ENCODE peak calls at places on chromosomes 1 and 21, in five cellular contexts. F, V, G, O and P are unnamed samples.

GRCh38 chr1:67020304-67020703 is 33.6 kb downstream of the SLC35D1 start:
- DNase-seq in O (peak; percentile 56), G (no peak), F (peak; percentile 33), V (no peak), P (peak; percentile 57)

GRCh38 chr1:177959793-177960515 is 9.9 kb downstream of the SEC16B start:
- DNase-seq in G (peak; percentile 44), F (peak; percentile 40), V (no peak), O (peak; percentile 59), P (peak; percentile 54)

GRCh38 chr1:89465201-89465600 is 59.4 kb upstream of the LRRC8B start:
- DNase-seq in F (no peak), G (no peak), O (no peak), V (no peak), P (no peak)

GRCh38 chr1:47941609-47942237 is 55.5 kb downstream of the TRABD2B start:
- DNase-seq in O (peak; percentile 52), V (no peak), F (no peak), G (no peak), P (peak; percentile 11)

GRCh38 chr1:245690946-245691456 is 536.2 kb downstream of the KIF26B start:
- DNase-seq in G (no peak), F (no peak), O (no peak), V (no peak), P (no peak)

GRCh38 chr1:220908757-220909156 is 29.5 kb downstream of the HLX start:
- DNase-seq in F (no peak), V (peak; percentile 44), G (no peak), O (peak; percentile 62), P (peak; percentile 34)

GRCh38 chr1:64245495-64245894 is 42.1 kb downstream of the UBE2U start:
- DNase-seq in V (no peak), G (no peak), O (no peak), F (no peak), P (no peak)

GRCh38 chr1:116806245-116806644 is 52.0 kb downstream of the CD2 start:
- DNase-seq in O (no peak), V (no peak), G (no peak), F (no peak), P (no peak)

GRCh38 chr21:33231526-33231925 is 1.8 kb downstream of the IFNAR2 start:
- DNase-seq in O (no peak), F (no peak), G (no peak), V (no peak), P (no peak)

GRCh38 chr1:74913978-74914377 is 181.0 kb downstream of the TYW3 start:
- DNase-seq in O (no peak), G (no peak), F (no peak), V (no peak), P (no peak)

GRCh38 chr21:45026833-45027232 is 47.5 kb upstream of the ADARB1 start:
- DNase-seq in G (no peak), O (no peak), F (no peak), V (peak; percentile 86), P (no peak)

GRCh38 chr1:234770031-234770795 is 160.2 kb upstream of the IRF2BP2 start:
- DNase-seq in G (no peak), F (no peak), V (peak; percentile 12), O (no peak), P (no peak)

GRCh38 chr21:36661511-36662309 is 37.2 kb upstream of the SIM2 start:
- DNase-seq in G (peak; percentile 55), O (peak; percentile 39), V (peak; percentile 75), F (peak; percentile 35), P (peak; percentile 35)

GRCh38 chr1:185804206-185804605 is 70.0 kb downstream of the HMCN1 start:
- DNase-seq in G (no peak), F (no peak), O (peak; percentile 18), V (no peak), P (peak; percentile 49)

GRCh38 chr1:207698822-207699483 is 52.9 kb upstream of the CD46 start:
- DNase-seq in F (peak; percentile 65), V (peak; percentile 88), O (peak; percentile 55), G (peak; percentile 76), P (peak; percentile 57)

GRCh38 chr1:21384620-21385019 is 55.3 kb upstream of the NBPF3 start:
- DNase-seq in F (no peak), V (peak; percentile 64), G (no peak), O (no peak), P (no peak)

GRCh38 chr1:160420881-160421842 is 20.8 kb downstream of the VANGL2 start:
- DNase-seq in V (no peak), G (no peak), F (no peak), O (no peak), P (no peak)

GRCh38 chr1:58903450-58904298 is 119.8 kb upstream of the JUN start:
- DNase-seq in F (peak; percentile 85), V (peak; percentile 66), O (peak; percentile 92), G (peak; percentile 59), P (peak; percentile 96)

GRCh38 chr1:231748744-231749143 is 122.2 kb downstream of the DISC1 start:
- DNase-seq in F (no peak), O (peak; percentile 5), G (peak; percentile 57), V (no peak), P (no peak)

GRCh38 chr21:25638634-25639166 is 358 bp upstream of the JAM2 start:
- DNase-seq in V (no peak), O (no peak), F (no peak), G (no peak), P (peak; percentile 27)

GRCh38 chr1:53416264-53416663 is 42.9 kb upstream of the DMRTB1 start:
- DNase-seq in G (no peak), V (no peak), F (no peak), O (no peak), P (no peak)

GRCh38 chr1:25861316-25862286 is 2.3 kb upstream of the AUNIP start:
- DNase-seq in V (peak; percentile 60), G (no peak), F (no peak), O (no peak), P (no peak)

GRCh38 chr1:232820431-232820830 is 15.2 kb downstream of the MAP10 start:
- DNase-seq in V (no peak), O (no peak), G (no peak), F (no peak), P (no peak)

GRCh38 chr1:8378202-8378601 is 60.3 kb downstream of the SLC45A1 start:
- DNase-seq in V (no peak), O (no peak), F (no peak), G (peak; percentile 41), P (peak; percentile 27)

GRCh38 chr1:21534674-21535378 is 25.6 kb downstream of the ALPL start:
- DNase-seq in F (peak; percentile 56), G (peak; percentile 78), O (peak; percentile 41), V (peak; percentile 61), P (peak; percentile 58)

GRCh38 chr1:202835548-202836072 is 24.9 kb downstream of the PCAT6 start:
- DNase-seq in O (peak; percentile 19), F (no peak), V (no peak), G (no peak), P (no peak)

GRCh38 chr1:28258628-28259251 is 578 bp upstream of the SESN2 start:
- DNase-seq in G (no peak), F (no peak), O (no peak), V (no peak), P (peak; percentile 48)

GRCh38 chr1:56803561-56804156 is 15.5 kb downstream of the FYB2 start:
- DNase-seq in V (peak; percentile 73), F (no peak), O (peak; percentile 35), G (peak; percentile 62), P (no peak)

GRCh38 chr1:225448146-225448805 is 20.4 kb upstream of the LBR start:
- DNase-seq in F (no peak), V (no peak), G (no peak), O (no peak), P (no peak)

GRCh38 chr1:59163268-59164092 is 133.4 kb upstream of the FGGY start:
- DNase-seq in F (peak; percentile 58), V (peak; percentile 9), O (peak; percentile 92), G (no peak), P (peak; percentile 99)

DNA sequence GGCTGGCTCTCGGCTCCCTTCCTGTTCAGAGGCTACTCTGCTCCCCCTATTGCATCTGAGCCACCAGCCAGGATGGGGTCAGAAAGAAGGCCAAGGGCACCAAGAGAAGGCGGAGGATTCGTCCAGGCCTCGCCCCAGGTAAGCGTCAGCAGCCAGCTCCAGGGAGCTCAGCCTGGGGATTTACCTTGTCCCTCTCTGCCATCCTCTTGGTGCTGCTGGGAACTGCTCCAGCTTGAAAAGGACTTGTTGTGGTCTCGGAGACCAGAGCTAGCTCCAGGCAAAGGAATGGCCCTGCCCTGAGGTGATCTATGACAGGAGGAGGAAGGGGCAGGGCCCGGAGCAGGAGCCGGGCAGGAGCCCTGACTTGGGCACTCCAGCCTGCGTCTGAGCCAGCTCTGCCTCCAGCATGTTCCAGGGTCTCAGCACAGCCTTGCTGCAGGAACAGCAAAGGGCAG is 113.7 kb upstream of the IFFO2 start:
- DNase-seq in O (no peak), G (no peak), V (no peak), F (no peak), P (no peak)
- TF ChIP-seq CTCF in O (no peak), G (no peak), V (no peak), F (no peak), P (no peak)

DNA sequence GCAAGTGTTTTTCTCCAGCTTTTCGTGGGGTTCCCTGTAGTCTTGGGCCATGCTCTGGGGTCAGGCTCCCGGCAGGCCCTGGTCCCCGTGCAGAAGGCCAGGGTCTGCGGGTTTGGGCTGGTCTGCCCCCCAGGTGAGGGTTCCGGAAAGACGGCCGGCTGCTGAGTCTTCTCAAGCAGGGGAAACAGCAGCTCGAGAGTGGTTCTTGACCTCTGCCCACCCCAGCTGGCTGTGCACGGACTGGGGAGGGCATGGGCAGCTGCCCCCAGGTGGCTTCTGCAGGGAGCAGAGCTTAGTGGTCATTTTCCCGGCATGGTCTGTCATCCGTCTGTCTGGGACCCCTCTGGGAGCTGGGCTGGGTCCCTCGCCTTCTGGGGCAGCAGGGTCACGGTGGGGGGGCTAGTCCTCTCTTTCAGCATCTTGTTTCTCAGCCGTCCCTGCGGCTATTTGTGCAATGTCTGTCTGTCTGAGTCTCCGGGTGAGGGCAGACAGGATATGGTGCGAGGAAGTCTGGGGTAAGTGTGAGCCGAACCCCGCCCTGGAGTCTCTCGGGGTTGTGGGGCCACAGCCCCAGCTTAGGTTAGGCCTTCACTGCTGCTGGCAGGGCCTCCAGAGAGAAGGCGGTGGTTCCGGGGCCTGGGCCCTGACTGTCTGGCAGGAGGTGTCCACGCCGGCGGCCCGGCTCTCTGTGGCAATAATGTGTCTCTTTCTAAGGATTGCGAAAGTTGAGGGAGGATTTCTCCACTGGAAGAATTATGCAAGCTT is 6.1 kb downstream of the SKI start:
- DNase-seq in F (peak; percentile 74), G (no peak), O (peak; percentile 96), V (no peak), P (peak; percentile 98)
- H3K4me3 ChIP-seq in F (peak overlapping the region; percentile 89), G (no peak overlapping the region), O (peak overlapping the region; percentile 16), V (no peak overlapping the region), P (peak overlapping the region; percentile 88)

GRCh38 chr1:153344718-153345025 is 4.0 kb downstream of the PGLYRP4 start:
- DNase-seq in V (peak; percentile 14), O (no peak), F (no peak), G (no peak), P (no peak)
- TF ChIP-seq CTCF in V (no peak), O (no peak), F (no peak), G (no peak), P (no peak)

GRCh38 chr1:237542525-237543418 is 347.9 kb downstream of the ZP4 start:
- DNase-seq in V (no peak), F (no peak), G (peak; percentile 13), O (no peak), P (no peak)
- H3K4me3 ChIP-seq in V (no peak overlapping the region), F (no peak overlapping the region), G (no peak overlapping the region), O (no peak overlapping the region), P (no peak overlapping the region)